ENCODE peak calls at places on chromosomes 2 and 18, in seven cellular contexts. H is C1 segment of cervical spinal cord; A is stimulated activated CD4-positive, alpha-beta T cell treated with anti-CD3 and anti-CD28 coated beads, Interleukin-4, amount 100 ng/mL, for 24 hours; T is stimulated activated CD8-positive, alpha-beta memory T cell treated with anti-CD3 and anti-CD28 coated beads, Interleukin-15, amount 100 ng/mL, for 24 hours; I is omental fat pad; N is activated T-cell treated with anti-CD3 and anti-CD28 coated beads for 24 hours; R is T-helper 2 cell. B is an unnamed sample.
A peak's percentile ranks its signal among the peaks of the same experiment; 100 is the strongest.

GRCh38 chr18:38644875-38645641 is 1079.5 kb upstream of the CELF4 start:
- DNase-seq in H (no peak), A (no peak), T (no peak), I (no peak), N (no peak), R (no peak), B (no peak)

GRCh38 chr2:231344851-231345250 is 50.7 kb upstream of the B3GNT7 start:
- DNase-seq in H (no peak), A (no peak), T (no peak), I (no peak), N (no peak), R (no peak), B (no peak)

GRCh38 chr2:66601624-66602023 is 166.7 kb downstream of the MEIS1 start:
- DNase-seq in H (no peak), A (no peak), T (no peak), I (no peak), N (no peak), R (no peak), B (no peak)

GRCh38 chr18:58310517-58310916 is 266.5 kb downstream of the NEDD4L start:
- DNase-seq in H (no peak), A (peak; percentile 35), T (no peak), I (no peak), N (peak; percentile 14), R (peak; percentile 28), B (peak; percentile 14)

GRCh38 chr18:8756571-8756970 is 51.2 kb downstream of the MTCL1 start:
- DNase-seq in H (no peak), A (no peak), T (no peak), I (no peak), N (no peak), R (no peak), B (no peak)

GRCh38 chr18:80196528-80197320 is 50.6 kb downstream of the PARD6G start:
- DNase-seq in H (no peak), A (no peak), T (no peak), I (no peak), N (no peak), R (no peak), B (no peak)

GRCh38 chr2:232927041-232927792 is 57.2 kb downstream of the SNORC start:
- DNase-seq in H (no peak), A (no peak), T (no peak), I (no peak), N (no peak), R (no peak), B (no peak)

GRCh38 chr18:9474103-9474982 is 970 bp upstream of the RALBP1 start:
- DNase-seq in H (no peak), A (no peak), T (no peak), I (peak; percentile 29), N (no peak), R (no peak), B (no peak)

GRCh38 chr2:32824415-32824814 is 122.3 kb upstream of the LTBP1 start:
- DNase-seq in H (no peak), A (no peak), T (no peak), I (no peak), N (no peak), R (no peak), B (no peak)